ENCODE peak calls at places on chromosomes 3 and 15, in eight cellular contexts. U is transverse colon; I is CD8-positive, alpha-beta memory T cell; G is body of pancreas; P is iPS DF 6.9; O is IMR-90; W is left ventricle myocardium inferior; C is OCI-LY7. J is an unnamed sample.

GRCh38 chr3:134708025-134708597 is 57.3 kb upstream of the KY start:
- DNase-seq in U (no peak), I (no peak), G (no peak), P (no peak), O (peak; percentile 26), W (no peak), C (no peak), J (no peak)

GRCh38 chr3:158788446-158788845 is 13.4 kb upstream of the MFSD1 start:
- DNase-seq in U (no peak), I (no peak), G (no peak), P (no peak), O (peak; percentile 80), W (no peak), C (no peak), J (no peak)

GRCh38 chr15:66720206-66721010 is 18.4 kb downstream of the SMAD6 start:
- DNase-seq in U (no peak), I (no peak), G (no peak), P (no peak), O (peak; percentile 82), W (no peak), C (no peak), J (no peak)

GRCh38 chr15:74891469-74891868 is 1.6 kb downstream of the MPI start:
- DNase-seq in U (peak; percentile 85), I (no peak), G (peak; percentile 73), P (no peak), O (no peak), W (no peak), C (no peak), J (no peak)

GRCh38 chr3:65268411-65268810 is 580.6 kb upstream of the ADAMTS9 start:
- DNase-seq in U (no peak), I (no peak), G (no peak), P (no peak), O (no peak), W (no peak), C (no peak), J (no peak)

GRCh38 chr3:158379517-158379916 is 191.5 kb upstream of the MLF1 start:
- DNase-seq in U (no peak), I (no peak), G (no peak), P (no peak), O (no peak), W (no peak), C (no peak), J (no peak)

GRCh38 chr15:55587321-55588069 is 650 bp downstream of the PYGO1 start:
- DNase-seq in U (peak; percentile 7), I (peak; percentile 3), G (peak; percentile 32), P (no peak), O (peak; percentile 47), W (peak; percentile 27), C (no peak), J (no peak)

GRCh38 chr3:159852821-159853505 is 135.7 kb upstream of the IL12A start:
- DNase-seq in U (no peak), I (no peak), G (peak; percentile 27), P (no peak), O (peak; percentile 56), W (peak; percentile 80), C (no peak), J (no peak)

GRCh38 chr3:29637093-29637492 is 356.2 kb downstream of the RBMS3 start:
- DNase-seq in U (no peak), I (no peak), G (no peak), P (no peak), O (no peak), W (peak; percentile 28), C (no peak), J (no peak)

GRCh38 chr3:45915518-45916231 is 27.6 kb upstream of the CXCR6 start:
- DNase-seq in U (peak; percentile 48), I (peak; percentile 36), G (no peak), P (no peak), O (peak; percentile 94), W (no peak), C (no peak), J (peak; percentile 71)

GRCh38 chr3:4514321-4514720 is 21.2 kb downstream of the ITPR1 start:
- DNase-seq in U (no peak), I (no peak), G (no peak), P (no peak), O (no peak), W (no peak), C (no peak), J (no peak)

DNA sequence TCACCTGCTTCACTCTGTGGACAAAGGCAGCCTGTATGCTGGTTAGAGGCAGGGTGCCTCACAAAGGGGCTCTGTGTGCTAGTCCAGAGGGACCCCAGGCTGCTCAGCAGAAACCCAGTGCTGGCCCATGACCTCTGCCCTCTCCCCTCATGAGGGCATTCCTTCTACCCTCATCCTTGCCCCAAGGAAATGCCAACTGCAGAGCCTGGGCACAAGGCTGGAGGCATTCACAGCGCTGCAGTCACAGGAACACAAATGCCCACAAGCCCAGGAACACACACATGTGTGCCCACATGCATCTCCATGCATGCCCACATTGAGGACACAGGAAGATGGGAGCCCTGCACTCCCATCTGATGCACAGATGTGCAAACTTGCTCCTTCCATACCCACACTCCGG is 3.8 kb downstream of the INKA1 start:
- DNase-seq in U (no peak), I (no peak), G (no peak), P (no peak), O (no peak), W (no peak), C (no peak), J (no peak)
- H3K4me1 ChIP-seq in U (peaks cover 30% of the 10 kb centered on the region), I (peaks cover 38% of the 10 kb centered on the region), G (peaks cover 50% of the 10 kb centered on the region), P (peaks cover 13% of the 10 kb centered on the region), O (peaks cover 32% of the 10 kb centered on the region), W (peaks cover 71% of the 10 kb centered on the region), C (peaks cover 59% of the 10 kb centered on the region), J (peaks cover 38% of the 10 kb centered on the region)

DNA sequence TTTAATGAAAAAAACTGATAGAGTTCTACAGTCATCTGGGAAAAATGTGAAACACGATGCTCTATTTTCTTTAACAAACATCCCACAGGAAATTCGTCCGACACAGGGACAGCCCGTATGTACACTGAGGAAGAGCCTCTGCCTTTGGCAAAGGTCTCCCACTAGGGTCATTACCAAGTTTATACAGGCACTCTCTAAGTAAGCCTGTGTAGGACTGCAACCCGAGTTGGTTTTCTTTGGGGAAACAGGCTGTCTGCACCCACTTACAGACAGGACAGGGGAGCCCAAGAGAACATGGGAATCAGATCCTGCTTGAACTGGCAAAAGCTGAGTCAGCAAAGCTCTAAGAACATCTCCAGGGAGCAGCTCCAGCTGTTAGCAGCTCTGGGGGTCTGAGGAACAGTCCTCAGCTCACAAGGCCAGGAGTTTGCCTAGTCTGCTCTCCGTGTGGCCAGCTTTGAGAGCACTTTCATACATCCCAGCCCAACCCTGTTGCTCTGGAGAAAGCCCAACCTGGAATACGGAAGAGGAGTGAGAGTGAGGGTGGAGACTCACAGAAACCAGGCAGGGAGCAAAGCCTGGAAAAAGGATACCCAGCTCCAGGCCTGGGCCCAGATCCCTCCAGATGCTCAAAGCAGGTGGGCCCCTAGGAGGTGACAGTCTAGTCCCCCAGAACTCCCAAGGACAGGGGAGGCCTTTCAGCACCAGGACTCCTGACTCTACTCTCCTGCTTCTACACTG is 1.9 kb downstream of the TBC1D2B start:
- DNase-seq in U (peak; percentile 70), I (no peak), G (peak; percentile 80), P (no peak), O (peak; percentile 95), W (no peak), C (no peak), J (no peak)
- H3K4me1 ChIP-seq in U (peaks cover 68% of the 10 kb centered on the region), I (peaks cover 48% of the 10 kb centered on the region), G (peaks cover 50% of the 10 kb centered on the region), P (no peaks in the 10 kb centered on the region), O (peaks cover 9% of the 10 kb centered on the region), W (peaks cover 65% of the 10 kb centered on the region), C (peaks cover 38% of the 10 kb centered on the region), J (peaks cover 61% of the 10 kb centered on the region)

DNA sequence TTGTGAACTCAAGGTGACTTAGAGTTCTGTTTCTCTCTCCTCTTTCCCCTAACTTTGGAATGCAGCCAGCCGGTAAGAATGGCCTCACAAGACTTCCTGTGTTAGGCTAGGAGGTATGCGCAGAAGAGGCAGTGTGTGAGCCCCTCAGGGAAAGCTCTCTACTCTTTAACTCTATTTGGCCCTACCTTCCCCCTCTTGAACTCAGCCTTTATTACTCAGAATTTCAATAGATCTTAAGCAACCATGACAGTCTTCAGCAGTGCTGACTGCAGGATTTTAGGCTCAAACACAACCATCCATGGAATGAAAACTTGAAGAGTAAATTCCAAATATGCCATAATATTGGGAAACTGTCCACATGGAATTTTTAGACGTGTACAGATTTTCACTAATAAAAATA is 209.6 kb downstream of the DTWD1 start:
- DNase-seq in U (no peak), I (no peak), G (no peak), P (no peak), O (peak; percentile 36), W (no peak), C (no peak), J (no peak)
- H3K4me1 ChIP-seq in U (no peaks in the 10 kb centered on the region), I (no peaks in the 10 kb centered on the region), G (peaks cover 6% of the 10 kb centered on the region), P (no peaks in the 10 kb centered on the region), O (peaks cover 8% of the 10 kb centered on the region), W (no peaks in the 10 kb centered on the region), C (no peaks in the 10 kb centered on the region), J (no peaks in the 10 kb centered on the region)

GRCh38 chr15:79944625-79945024 is 26.4 kb downstream of the BCL2A1 start:
- DNase-seq in U (no peak), I (no peak), G (no peak), P (no peak), O (no peak), W (no peak), C (no peak), J (no peak)

GRCh38 chr15:79950247-79950646 is 20.7 kb downstream of the BCL2A1 start:
- DNase-seq in U (no peak), I (no peak), G (no peak), P (no peak), O (no peak), W (no peak), C (no peak), J (no peak)

GRCh38 chr15:79943820-79944219 is 27.2 kb downstream of the BCL2A1 start:
- DNase-seq in U (no peak), I (no peak), G (no peak), P (no peak), O (peak; percentile 92), W (no peak), C (no peak), J (no peak)

GRCh38 chr15:79952329-79952728 is 18.7 kb downstream of the BCL2A1 start:
- DNase-seq in U (no peak), I (no peak), G (no peak), P (no peak), O (no peak), W (no peak), C (no peak), J (no peak)

DNA sequence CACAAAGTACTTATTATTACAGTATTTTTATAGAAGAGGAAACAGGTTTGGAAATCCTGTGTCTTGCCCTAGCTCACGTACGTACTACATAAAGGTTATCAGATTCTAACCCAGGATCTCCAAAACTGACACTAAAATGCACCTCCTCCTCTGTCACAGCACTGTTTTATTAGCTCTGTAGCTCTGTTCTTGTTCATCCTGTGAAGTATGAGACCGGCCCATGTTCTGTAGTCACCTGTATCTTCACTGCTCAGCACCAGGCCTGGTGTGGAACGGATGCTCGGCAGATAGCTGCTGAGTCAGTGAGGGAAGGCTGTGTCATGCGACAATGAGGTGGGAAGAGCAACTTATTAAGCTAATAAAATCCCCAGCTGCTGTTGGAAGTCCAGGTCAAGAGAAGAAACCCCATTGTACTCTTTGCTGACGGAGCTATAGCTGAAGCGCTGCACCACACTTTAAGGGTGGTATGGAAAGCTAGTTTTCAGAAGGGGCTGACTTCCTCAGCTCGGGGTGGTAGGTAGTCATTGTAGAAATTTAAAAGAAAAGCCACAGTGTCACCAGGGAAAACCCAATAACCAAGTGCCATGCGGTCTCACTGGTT is 22.8 kb downstream of the BCL2A1 start:
- DNase-seq in U (no peak), I (no peak), G (no peak), P (no peak), O (no peak), W (no peak), C (no peak), J (no peak)
- H3K4me1 ChIP-seq in U (no peaks in the 10 kb centered on the region), I (no peaks in the 10 kb centered on the region), G (no peaks in the 10 kb centered on the region), P (no peaks in the 10 kb centered on the region), O (peaks cover 5% of the 10 kb centered on the region), W (no peaks in the 10 kb centered on the region), C (no peaks in the 10 kb centered on the region), J (peaks cover under 1% of the 10 kb centered on the region)

GRCh38 chr15:70274255-70274654 is 176.5 kb upstream of the TLE3 start:
- DNase-seq in U (no peak), I (no peak), G (no peak), P (no peak), O (no peak), W (no peak), C (no peak), J (no peak)
- H3K4me1 ChIP-seq in U (peaks cover 20% of the 10 kb centered on the region), I (no peaks in the 10 kb centered on the region), G (peaks cover 5% of the 10 kb centered on the region), P (peaks cover 4% of the 10 kb centered on the region), O (peaks cover 5% of the 10 kb centered on the region), W (peaks cover 28% of the 10 kb centered on the region), C (peaks cover 9% of the 10 kb centered on the region), J (no peaks in the 10 kb centered on the region)